ENCODE peak calls at places on chromosomes 2 and 18, in nine cellular contexts. B is SK-N-SH, L is OCI-LY7, M is PC-3, Q is neural progenitor cell, P is MM.1S, K is hepatocyte, O is GM23338, D is HCT116. J is an unnamed sample.

GRCh38 chr2:161077367-161078210 is 82.6 kb upstream of the TANK start:
- DNase-seq in D (no peak), Q (no peak), O (no peak), P (no peak), K (no peak), L (no peak), M (peak), B (no peak), J (peak)

GRCh38 chr2:82198809-82199492 is 1894.4 kb upstream of the LRRTM1 start:
- DNase-seq in P (no peak), B (no peak), D (no peak), L (no peak), K (no peak), Q (no peak), O (peak), M (no peak), J (no peak)

GRCh38 chr2:112062894-112063293 is 7.8 kb downstream of the TMEM87B start:
- DNase-seq in Q (no peak), P (no peak), K (no peak), B (no peak), M (no peak), O (no peak), D (no peak), L (no peak), J (no peak)

GRCh38 chr2:10218036-10218435 is 84.7 kb upstream of the HPCAL1 start:
- DNase-seq in P (no peak), Q (no peak), B (peak), D (no peak), O (no peak), M (no peak), L (no peak), K (no peak), J (no peak)

GRCh38 chr18:74496508-74497307 is 545 bp downstream of the CNDP2 start:
- DNase-seq in L (peak), Q (peak), P (peak), B (peak), O (peak), M (peak), K (peak), D (peak), J (peak)

GRCh38 chr2:96245609-96246390 is 20.0 kb downstream of the TMEM127 start:
- DNase-seq in O (no peak), D (no peak), M (no peak), L (peak), B (no peak), K (no peak), P (peak), Q (no peak), J (peak)

GRCh38 chr2:74530239-74531161 is 767 bp downstream of the HTRA2 start:
- DNase-seq in P (peak), Q (peak), O (peak), L (peak), M (peak), K (peak), D (no peak), B (peak), J (peak)

GRCh38 chr2:73112026-73112912 is 479 bp downstream of the RAB11FIP5 start:
- DNase-seq in Q (peak), D (peak), K (peak), P (peak), M (peak), L (no peak), B (peak), O (peak), J (peak)

GRCh38 chr2:228318218-228318617 is 136.7 kb upstream of the SPHKAP start:
- DNase-seq in M (peak), K (peak), L (no peak), D (peak), B (peak), Q (peak), P (peak), O (peak), J (peak)

GRCh38 chr2:159128191-159128590 is 158.3 kb downstream of the WDSUB1 start:
- DNase-seq in Q (no peak), P (no peak), L (no peak), O (no peak), M (no peak), D (no peak), K (no peak), B (no peak), J (no peak)

GRCh38 chr2:113709022-113709421 is 47.4 kb downstream of the SLC35F5 start:
- DNase-seq in Q (no peak), B (no peak), P (no peak), L (no peak), K (no peak), M (peak), O (no peak), D (no peak), J (no peak)

GRCh38 chr2:241760301-241760771 is 16.3 kb upstream of the GAL3ST2 start:
- DNase-seq in O (no peak), L (peak), B (peak), D (no peak), M (no peak), K (no peak), P (no peak), Q (no peak), J (no peak)

GRCh38 chr18:839224-840079 is 27.4 kb upstream of the YES1 start:
- DNase-seq in D (peak), L (peak), O (peak), K (peak), M (peak), P (peak), Q (peak), B (peak), J (peak)

GRCh38 chr2:73918856-73919255 is 7.8 kb upstream of the DGUOK start:
- DNase-seq in P (no peak), D (no peak), Q (no peak), L (no peak), K (no peak), O (no peak), B (no peak), M (no peak), J (no peak)

GRCh38 chr18:63775166-63775730 is at the start of gene SERPINB7:
- DNase-seq in M (peak), Q (no peak), L (no peak), P (no peak), D (peak), B (no peak), K (peak), O (no peak), J (peak)

GRCh38 chr18:45901654-45902210 is 65.4 kb downstream of the EPG5 start:
- DNase-seq in B (no peak), Q (no peak), O (no peak), D (no peak), P (no peak), L (no peak), K (no peak), M (no peak), J (no peak)

DNA sequence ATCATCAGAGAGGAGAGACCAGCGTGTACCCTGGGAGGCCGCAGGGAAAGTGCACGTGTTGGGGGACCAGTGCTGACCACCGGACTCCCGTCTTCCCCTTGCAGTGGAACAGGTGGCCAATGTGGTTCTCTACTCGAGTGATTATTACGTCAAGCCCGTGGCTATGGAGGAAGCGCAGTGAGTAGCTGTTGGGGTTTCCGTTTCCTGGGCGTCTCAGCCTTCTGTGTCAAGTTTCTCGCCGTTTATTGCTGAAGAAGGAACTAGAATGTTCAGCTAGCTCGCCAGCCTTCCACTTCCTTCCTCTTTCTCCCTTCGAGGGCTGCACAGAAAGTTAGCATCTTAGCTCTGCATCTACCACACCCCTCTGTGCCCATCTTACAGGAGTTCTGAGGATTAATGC is 22.8 kb upstream of the DGKD start:
- DNase-seq in K (no peak), P (peak), Q (no peak), M (no peak), O (no peak), L (peak), B (no peak), D (no peak), J (no peak)
- TF ChIP-seq EZH2phosphoT487 in K (no peak), P (no peak), Q (no peak), M (no peak), O (no peak), L (no peak), B (no peak), D (no peak), J (no peak)

GRCh38 chr2:230794472-230794871 is 70.3 kb upstream of the ITM2C start:
- DNase-seq in D (no peak), B (no peak), M (peak), Q (no peak), K (peak), L (no peak), P (no peak), O (peak), J (no peak)

GRCh38 chr2:230798769-230799399 is 65.9 kb upstream of the ITM2C start:
- DNase-seq in D (no peak), O (peak), Q (peak), P (peak), M (peak), L (peak), K (peak), B (peak), J (peak)

GRCh38 chr2:230795856-230796255 is 68.9 kb upstream of the ITM2C start:
- DNase-seq in B (no peak), Q (no peak), M (no peak), L (no peak), K (no peak), D (no peak), O (no peak), P (no peak), J (peak)

GRCh38 chr2:230796280-230796862 is 68.4 kb upstream of the ITM2C start:
- DNase-seq in M (peak), B (no peak), L (no peak), D (no peak), K (no peak), O (no peak), Q (no peak), P (no peak), J (peak)

DNA sequence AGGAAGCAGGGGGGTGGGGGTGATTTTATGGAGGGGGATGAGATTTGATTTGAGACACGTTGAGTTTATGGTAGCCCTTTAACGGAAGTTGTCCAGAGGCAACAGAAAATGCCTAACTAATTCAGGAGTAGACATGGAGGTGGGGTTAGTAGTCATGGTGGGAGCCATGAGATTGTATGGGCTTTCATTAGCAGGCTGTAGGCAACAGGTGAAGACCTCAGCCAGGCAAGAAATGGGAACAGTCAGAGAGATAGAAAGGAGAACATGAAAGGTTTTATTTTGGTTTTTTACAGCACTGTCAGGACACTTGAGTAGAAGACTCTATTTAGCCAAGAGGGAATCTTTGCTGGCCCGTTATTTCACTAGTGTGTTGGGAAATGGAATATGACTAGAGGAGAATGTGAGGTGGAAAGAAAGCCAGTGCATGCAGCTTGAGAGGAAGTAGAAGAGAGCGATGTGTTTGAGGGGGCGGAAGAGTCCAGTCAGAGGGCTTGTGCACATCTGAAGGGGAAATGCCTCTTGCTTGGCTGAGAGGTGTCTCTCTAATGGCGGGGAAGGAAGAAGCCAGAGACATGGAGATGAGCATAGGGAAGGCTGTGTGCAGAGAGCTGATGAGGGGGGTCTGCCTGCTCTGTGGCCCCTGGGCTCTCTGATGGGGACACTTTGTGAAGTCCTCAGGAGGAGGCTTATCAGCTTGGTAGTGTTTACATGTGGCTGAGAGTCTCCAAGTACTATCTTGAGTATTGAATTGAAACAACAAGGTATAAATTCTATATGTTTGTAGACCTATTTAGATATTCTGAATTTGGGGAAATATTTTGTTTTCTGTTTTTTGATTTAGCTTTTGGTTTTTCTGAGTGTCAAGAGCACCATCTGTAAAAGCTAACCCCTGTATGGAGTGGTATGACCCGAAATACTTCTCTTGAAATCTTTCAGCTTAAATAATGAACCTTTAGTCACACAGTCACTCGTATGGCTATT is 66.9 kb upstream of the ITM2C start:
- DNase-seq in L (peak), D (no peak), O (no peak), B (no peak), M (no peak), K (no peak), Q (no peak), P (no peak), J (peak)
- TF ChIP-seq EZH2phosphoT487 in L (no peak), D (no peak), O (no peak), B (no peak), M (no peak), K (no peak), Q (no peak), P (no peak), J (no peak)

GRCh38 chr2:85179541-85179940 is 46.3 kb downstream of the TCF7L1 start:
- DNase-seq in K (no peak), L (no peak), O (no peak), Q (peak), B (no peak), M (no peak), D (no peak), P (peak), J (no peak)

GRCh38 chr2:85180322-85181092 is 47.3 kb downstream of the TCF7L1 start:
- DNase-seq in D (no peak), O (no peak), P (no peak), L (no peak), K (no peak), Q (no peak), M (no peak), B (no peak), J (no peak)

GRCh38 chr2:85178980-85179411 is 45.8 kb downstream of the TCF7L1 start:
- DNase-seq in O (peak), M (no peak), B (no peak), D (no peak), K (no peak), L (no peak), P (no peak), Q (peak), J (no peak)

GRCh38 chr2:85177031-85177824 is 44.0 kb downstream of the TCF7L1 start:
- DNase-seq in L (no peak), M (no peak), B (no peak), P (no peak), K (no peak), O (peak), D (no peak), Q (no peak), J (no peak)

GRCh38 chr2:85178154-85178553 is 45.0 kb downstream of the TCF7L1 start:
- DNase-seq in Q (no peak), O (no peak), K (no peak), M (peak), B (no peak), P (no peak), D (no peak), L (no peak), J (no peak)
- TF ChIP-seq EZH2phosphoT487 in Q (no peak), O (no peak), K (no peak), M (no peak), B (no peak), P (no peak), D (no peak), L (no peak), J (no peak)

GRCh38 chr2:41791523-41791922 is 256.3 kb upstream of the PKDCC start:
- DNase-seq in Q (peak), D (no peak), L (peak), K (peak), B (no peak), O (peak), M (peak), P (peak), J (peak)
- TF ChIP-seq EZH2phosphoT487 in Q (no peak), D (no peak), L (no peak), K (no peak), B (no peak), O (no peak), M (no peak), P (no peak), J (no peak)